ENCODE peak calls at places on chromosome 11, in seven cellular contexts. One of them, this sample, is unnamed.

GRCh38 chr11:73095613-73096012 is 46.5 kb downstream of the FCHSD2 start:
- DNase-seq in neural crest cell: no peak
- DNase-seq in lower leg skin: no peak
- DNase-seq in fibroblast of mammary gland: no peak
- DNase-seq in PC-3: no peak
- DNase-seq in progenitor cell of endocrine pancreas: no peak
- DNase-seq in CD8-positive, alpha-beta T cell: no peak
- DNase-seq in this sample: no peak

GRCh38 chr11:105135873-105136272 is 3.7 kb downstream of the CARD18 start:
- DNase-seq in CD8-positive, alpha-beta T cell: no peak
- DNase-seq in progenitor cell of endocrine pancreas: no peak
- DNase-seq in PC-3: no peak
- DNase-seq in fibroblast of mammary gland: no peak
- DNase-seq in neural crest cell: no peak
- DNase-seq in lower leg skin: no peak
- DNase-seq in this sample: no peak

GRCh38 chr11:12278766-12279671 is 98.4 kb upstream of the PARVA start:
- DNase-seq in CD8-positive, alpha-beta T cell: no peak
- DNase-seq in progenitor cell of endocrine pancreas: no peak
- DNase-seq in neural crest cell: no peak
- DNase-seq in fibroblast of mammary gland: no peak
- DNase-seq in lower leg skin: no peak
- DNase-seq in PC-3: no peak
- DNase-seq in this sample: peak

GRCh38 chr11:14132312-14132711 is 169.8 kb downstream of the SPON1 start:
- DNase-seq in CD8-positive, alpha-beta T cell: no peak
- DNase-seq in fibroblast of mammary gland: no peak
- DNase-seq in neural crest cell: no peak
- DNase-seq in lower leg skin: no peak
- DNase-seq in progenitor cell of endocrine pancreas: no peak
- DNase-seq in PC-3: no peak
- DNase-seq in this sample: no peak

GRCh38 chr11:1845571-1846452 is 7.0 kb downstream of the TNNI2 start:
- DNase-seq in CD8-positive, alpha-beta T cell: no peak
- DNase-seq in lower leg skin: no peak
- DNase-seq in neural crest cell: no peak
- DNase-seq in PC-3: no peak
- DNase-seq in progenitor cell of endocrine pancreas: no peak
- DNase-seq in fibroblast of mammary gland: no peak
- DNase-seq in this sample: no peak

GRCh38 chr11:106021181-106021966 is 666 bp downstream of the MSANTD4 start:
- DNase-seq in neural crest cell: no peak
- DNase-seq in PC-3: peak
- DNase-seq in progenitor cell of endocrine pancreas: no peak
- DNase-seq in CD8-positive, alpha-beta T cell: no peak
- DNase-seq in fibroblast of mammary gland: peak
- DNase-seq in lower leg skin: no peak
- DNase-seq in this sample: no peak

GRCh38 chr11:96102664-96103068 is 178.8 kb upstream of the MTMR2 start:
- DNase-seq in fibroblast of mammary gland: peak
- DNase-seq in progenitor cell of endocrine pancreas: no peak
- DNase-seq in CD8-positive, alpha-beta T cell: no peak
- DNase-seq in lower leg skin: no peak
- DNase-seq in PC-3: peak
- DNase-seq in neural crest cell: no peak
- DNase-seq in this sample: no peak

GRCh38 chr11:50423208-50423607 is 390.5 kb downstream of the OR4C45 start:
- DNase-seq in lower leg skin: no peak
- DNase-seq in neural crest cell: no peak
- DNase-seq in CD8-positive, alpha-beta T cell: no peak
- DNase-seq in progenitor cell of endocrine pancreas: no peak
- DNase-seq in PC-3: no peak
- DNase-seq in fibroblast of mammary gland: no peak
- DNase-seq in this sample: no peak

GRCh38 chr11:20770421-20770935 is 101.1 kb downstream of the NELL1 start:
- DNase-seq in neural crest cell: no peak
- DNase-seq in PC-3: no peak
- DNase-seq in fibroblast of mammary gland: no peak
- DNase-seq in CD8-positive, alpha-beta T cell: no peak
- DNase-seq in lower leg skin: no peak
- DNase-seq in progenitor cell of endocrine pancreas: no peak
- DNase-seq in this sample: no peak

GRCh38 chr11:18844753-18845367 is 53.3 kb upstream of the PTPN5 start:
- DNase-seq in lower leg skin: no peak
- DNase-seq in neural crest cell: no peak
- DNase-seq in fibroblast of mammary gland: peak
- DNase-seq in PC-3: peak
- DNase-seq in CD8-positive, alpha-beta T cell: no peak
- DNase-seq in progenitor cell of endocrine pancreas: no peak
- DNase-seq in this sample: no peak

GRCh38 chr11:46356911-46357482 is 9.7 kb downstream of the DGKZ start:
- DNase-seq in CD8-positive, alpha-beta T cell: no peak
- DNase-seq in neural crest cell: no peak
- DNase-seq in fibroblast of mammary gland: peak
- DNase-seq in PC-3: no peak
- DNase-seq in lower leg skin: no peak
- DNase-seq in progenitor cell of endocrine pancreas: no peak
- DNase-seq in this sample: no peak

GRCh38 chr11:74316772-74317505 is 5.5 kb upstream of the P4HA3 start:
- DNase-seq in neural crest cell: no peak
- DNase-seq in fibroblast of mammary gland: peak
- DNase-seq in progenitor cell of endocrine pancreas: no peak
- DNase-seq in CD8-positive, alpha-beta T cell: no peak
- DNase-seq in lower leg skin: no peak
- DNase-seq in PC-3: no peak
- DNase-seq in this sample: no peak

GRCh38 chr11:74025467-74026166 is 16.7 kb upstream of the UCP3 start:
- DNase-seq in PC-3: peak
- DNase-seq in lower leg skin: no peak
- DNase-seq in CD8-positive, alpha-beta T cell: no peak
- DNase-seq in neural crest cell: no peak
- DNase-seq in fibroblast of mammary gland: peak
- DNase-seq in progenitor cell of endocrine pancreas: no peak
- DNase-seq in this sample: no peak

GRCh38 chr11:68430801-68431200 is 29.8 kb upstream of the PPP6R3 start:
- DNase-seq in neural crest cell: no peak
- DNase-seq in fibroblast of mammary gland: no peak
- DNase-seq in progenitor cell of endocrine pancreas: no peak
- DNase-seq in lower leg skin: no peak
- DNase-seq in PC-3: peak
- DNase-seq in CD8-positive, alpha-beta T cell: no peak
- DNase-seq in this sample: no peak

GRCh38 chr11:557328-558132 is 3.0 kb downstream of the LMNTD2 start:
- DNase-seq in lower leg skin: no peak
- DNase-seq in progenitor cell of endocrine pancreas: no peak
- DNase-seq in neural crest cell: no peak
- DNase-seq in PC-3: no peak
- DNase-seq in CD8-positive, alpha-beta T cell: no peak
- DNase-seq in fibroblast of mammary gland: no peak
- DNase-seq in this sample: no peak

DNA sequence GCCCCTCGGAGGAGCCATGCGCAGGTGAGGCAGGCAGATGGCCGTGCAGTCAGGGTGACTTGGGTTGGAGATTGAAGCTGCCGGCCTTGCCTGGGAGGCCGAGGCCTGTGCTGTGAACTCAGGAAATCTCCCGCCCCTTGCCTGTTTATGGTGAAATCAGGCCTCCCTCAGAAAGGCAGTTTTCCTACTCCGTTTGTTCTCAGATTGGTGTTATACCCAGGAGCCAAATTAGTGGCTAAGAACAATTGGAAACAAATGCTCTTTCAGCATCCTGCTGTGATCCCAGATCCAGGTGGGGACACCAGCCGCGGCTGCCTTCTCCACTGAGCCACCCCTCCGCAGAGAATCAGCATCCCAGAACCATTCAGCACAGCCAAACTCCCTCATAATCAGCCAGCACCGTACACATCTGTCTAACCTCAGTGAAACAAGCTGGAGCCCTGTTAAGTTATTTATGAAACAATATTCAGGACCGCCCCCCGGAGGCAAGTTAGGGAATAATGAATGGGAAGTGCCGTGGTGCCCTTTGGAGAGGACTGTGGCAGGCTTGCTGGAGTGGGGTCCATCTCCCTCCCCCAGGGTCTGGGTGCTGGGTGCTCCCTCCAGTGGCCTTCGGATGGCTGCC is 60.0 kb downstream of the PKNOX2 start:
- DNase-seq in fibroblast of mammary gland: peak
- DNase-seq in CD8-positive, alpha-beta T cell: no peak
- DNase-seq in progenitor cell of endocrine pancreas: no peak
- DNase-seq in neural crest cell: peak
- DNase-seq in PC-3: peak
- DNase-seq in lower leg skin: no peak
- DNase-seq in this sample: no peak
- TF ChIP-seq CTCF in fibroblast of mammary gland: peak
- TF ChIP-seq CTCF in CD8-positive, alpha-beta T cell: no peak
- TF ChIP-seq CTCF in progenitor cell of endocrine pancreas: peak
- TF ChIP-seq CTCF in neural crest cell: peak
- TF ChIP-seq CTCF in PC-3: peak
- TF ChIP-seq CTCF in lower leg skin: no peak
- TF ChIP-seq CTCF in this sample: peak

GRCh38 chr11:108032800-108033199 is 24.1 kb downstream of the CUL5 start:
- DNase-seq in progenitor cell of endocrine pancreas: no peak
- DNase-seq in fibroblast of mammary gland: no peak
- DNase-seq in lower leg skin: no peak
- DNase-seq in neural crest cell: no peak
- DNase-seq in CD8-positive, alpha-beta T cell: no peak
- DNase-seq in PC-3: no peak
- DNase-seq in this sample: no peak

GRCh38 chr11:108025387-108026080 is 16.8 kb downstream of the CUL5 start:
- DNase-seq in progenitor cell of endocrine pancreas: no peak
- DNase-seq in fibroblast of mammary gland: no peak
- DNase-seq in CD8-positive, alpha-beta T cell: no peak
- DNase-seq in lower leg skin: no peak
- DNase-seq in PC-3: no peak
- DNase-seq in neural crest cell: no peak
- DNase-seq in this sample: no peak

GRCh38 chr11:108027057-108027456 is 18.4 kb downstream of the CUL5 start:
- DNase-seq in neural crest cell: no peak
- DNase-seq in fibroblast of mammary gland: no peak
- DNase-seq in progenitor cell of endocrine pancreas: no peak
- DNase-seq in lower leg skin: no peak
- DNase-seq in CD8-positive, alpha-beta T cell: no peak
- DNase-seq in PC-3: no peak
- DNase-seq in this sample: no peak
- TF ChIP-seq CTCF in neural crest cell: peak
- TF ChIP-seq CTCF in fibroblast of mammary gland: no peak
- TF ChIP-seq CTCF in progenitor cell of endocrine pancreas: no peak
- TF ChIP-seq CTCF in lower leg skin: no peak
- TF ChIP-seq CTCF in CD8-positive, alpha-beta T cell: no peak
- TF ChIP-seq CTCF in PC-3: peak
- TF ChIP-seq CTCF in this sample: no peak

GRCh38 chr11:93169950-93170561 is 27.7 kb downstream of the SLC36A4 start:
- DNase-seq in PC-3: peak
- DNase-seq in progenitor cell of endocrine pancreas: no peak
- DNase-seq in neural crest cell: no peak
- DNase-seq in lower leg skin: no peak
- DNase-seq in CD8-positive, alpha-beta T cell: no peak
- DNase-seq in fibroblast of mammary gland: peak
- DNase-seq in this sample: no peak
- TF ChIP-seq CTCF in PC-3: peak
- TF ChIP-seq CTCF in progenitor cell of endocrine pancreas: peak
- TF ChIP-seq CTCF in neural crest cell: peak
- TF ChIP-seq CTCF in lower leg skin: no peak
- TF ChIP-seq CTCF in CD8-positive, alpha-beta T cell: no peak
- TF ChIP-seq CTCF in fibroblast of mammary gland: peak
- TF ChIP-seq CTCF in this sample: peak

DNA sequence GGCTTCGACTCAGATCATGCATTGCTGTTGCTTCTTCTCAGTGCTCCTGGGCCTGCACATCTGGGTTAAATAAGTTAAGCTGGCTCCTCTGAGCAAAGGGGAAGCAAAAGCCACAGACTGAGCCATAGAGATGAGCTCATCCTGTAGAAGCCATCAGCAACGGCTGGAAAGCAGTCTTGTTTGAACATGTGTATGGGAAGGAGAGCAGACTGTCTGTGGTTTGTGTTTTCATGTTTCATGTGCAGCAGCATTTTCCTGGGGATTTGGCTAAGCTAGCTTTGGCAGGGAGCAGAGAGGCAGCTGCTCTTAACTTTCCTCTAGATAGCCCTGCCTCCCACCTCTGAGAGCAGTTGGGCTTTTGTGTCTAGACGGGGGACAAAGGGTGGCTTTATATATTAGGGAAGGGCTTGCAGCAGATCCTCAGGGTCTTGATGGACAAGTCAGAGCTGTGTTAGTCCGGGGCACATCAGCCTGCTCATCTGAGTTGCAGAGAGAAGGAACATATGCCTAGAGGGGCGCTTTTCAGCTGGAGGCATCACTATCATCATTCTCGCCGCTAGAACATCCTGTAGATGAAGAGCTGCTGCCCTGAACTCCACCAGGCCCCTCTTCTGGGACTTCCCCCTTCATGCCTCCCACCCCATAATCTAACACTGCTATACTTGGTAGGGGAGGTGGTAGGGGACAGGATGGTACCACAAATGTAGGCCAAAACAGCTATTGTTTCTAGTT is 14.9 kb downstream of the DCPS start:
- DNase-seq in PC-3: peak
- DNase-seq in lower leg skin: peak
- DNase-seq in progenitor cell of endocrine pancreas: no peak
- DNase-seq in neural crest cell: no peak
- DNase-seq in CD8-positive, alpha-beta T cell: no peak
- DNase-seq in fibroblast of mammary gland: peak
- DNase-seq in this sample: no peak
- TF ChIP-seq CTCF in PC-3: no peak
- TF ChIP-seq CTCF in lower leg skin: no peak
- TF ChIP-seq CTCF in progenitor cell of endocrine pancreas: no peak
- TF ChIP-seq CTCF in neural crest cell: no peak
- TF ChIP-seq CTCF in CD8-positive, alpha-beta T cell: no peak
- TF ChIP-seq CTCF in fibroblast of mammary gland: no peak
- TF ChIP-seq CTCF in this sample: no peak

DNA sequence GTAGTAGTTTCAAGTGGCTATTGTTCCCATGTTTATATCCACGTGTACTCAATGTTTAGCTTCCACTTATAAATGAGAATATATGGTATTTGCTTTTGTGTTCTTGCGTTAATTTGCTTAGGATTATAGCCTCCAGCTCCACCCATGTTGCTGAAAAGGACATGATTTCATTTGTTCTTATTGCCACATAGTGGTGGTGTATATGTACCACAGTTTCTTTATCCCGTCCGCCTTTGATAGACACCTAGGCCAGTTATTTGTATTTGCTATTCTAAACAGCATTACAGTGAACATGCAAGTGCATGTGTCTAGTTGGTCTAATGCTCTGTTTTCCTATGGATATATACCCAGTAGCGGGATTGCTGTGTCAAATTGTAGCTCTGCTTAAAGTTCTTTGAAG is 6.8 kb downstream of the OR51B2 start:
- DNase-seq in neural crest cell: no peak
- DNase-seq in PC-3: no peak
- DNase-seq in lower leg skin: no peak
- DNase-seq in progenitor cell of endocrine pancreas: no peak
- DNase-seq in CD8-positive, alpha-beta T cell: no peak
- DNase-seq in fibroblast of mammary gland: no peak
- DNase-seq in this sample: no peak
- TF ChIP-seq CTCF in neural crest cell: no peak
- TF ChIP-seq CTCF in PC-3: peak
- TF ChIP-seq CTCF in lower leg skin: no peak
- TF ChIP-seq CTCF in progenitor cell of endocrine pancreas: no peak
- TF ChIP-seq CTCF in CD8-positive, alpha-beta T cell: no peak
- TF ChIP-seq CTCF in fibroblast of mammary gland: no peak
- TF ChIP-seq CTCF in this sample: no peak